ENCODE peak calls at places on chromosomes 5 and 9, in six cellular contexts. E, U, G, D, I and P are unnamed samples.
A peak's percentile ranks its signal among the peaks of the same experiment; 100 is the strongest.

GRCh38 chr9:68720656-68721313 is 15.7 kb downstream of the PIP5K1B start:
- DNase-seq in E (no peak), U (no peak), I (no peak), G (no peak), D (no peak), P (no peak)

GRCh38 chr9:2356391-2356790 is 265.2 kb upstream of the VLDLR start:
- DNase-seq in U (no peak), G (no peak), E (no peak), D (no peak), I (no peak), P (no peak)

GRCh38 chr5:55905251-55905650 is 54.1 kb downstream of the IL31RA start:
- DNase-seq in U (no peak), I (no peak), E (no peak), G (no peak), D (no peak), P (no peak)

GRCh38 chr9:16322849-16323248 is 547.6 kb downstream of the BNC2 start:
- DNase-seq in E (no peak), D (no peak), U (no peak), I (no peak), G (no peak), P (no peak)

GRCh38 chr9:124618476-124618875 is 111.3 kb upstream of the NR5A1 start:
- DNase-seq in E (no peak), G (no peak), D (no peak), U (no peak), I (no peak), P (no peak)

GRCh38 chr5:164153469-164154172 is 648.2 kb downstream of the MAT2B start:
- DNase-seq in E (no peak), I (no peak), G (no peak), D (no peak), U (no peak), P (no peak)

GRCh38 chr5:177509361-177509951 is at the start of gene DOK3:
- DNase-seq in U (peak; percentile 55), E (peak; percentile 42), I (no peak), G (peak; percentile 74), D (no peak), P (no peak)

GRCh38 chr5:90366972-90367371 is 42.6 kb downstream of the CETN3 start:
- DNase-seq in I (no peak), D (no peak), G (no peak), E (no peak), U (no peak), P (no peak)

GRCh38 chr5:52838306-52839015 is 50.7 kb downstream of the ITGA1 start:
- DNase-seq in G (no peak), E (no peak), I (no peak), U (no peak), D (no peak), P (no peak)

GRCh38 chr9:134922066-134922931 is 4.6 kb upstream of the FCN1 start:
- DNase-seq in D (no peak), E (no peak), U (peak; percentile 44), I (peak; percentile 41), G (peak; percentile 80), P (peak; percentile 12)

GRCh38 chr9:16275795-16276624 is 594.5 kb downstream of the BNC2 start:
- DNase-seq in E (peak; percentile 18), G (no peak), I (no peak), D (no peak), U (peak; percentile 30), P (no peak)

GRCh38 chr5:40198736-40199135 is 481.0 kb upstream of the PTGER4 start:
- DNase-seq in I (no peak), G (no peak), U (no peak), D (no peak), E (no peak), P (no peak)

GRCh38 chr9:35906923-35907699 is 1.1 kb downstream of the HRCT1 start:
- DNase-seq in D (no peak), I (peak; percentile 75), U (peak; percentile 76), G (peak; percentile 84), E (peak; percentile 61), P (peak; percentile 79)

GRCh38 chr5:67187318-67187717 is 9.3 kb downstream of the CD180 start:
- DNase-seq in D (no peak), U (no peak), I (no peak), E (no peak), G (no peak), P (no peak)

GRCh38 chr5:78569441-78569840 is 79.1 kb downstream of the LHFPL2 start:
- DNase-seq in I (peak; percentile 46), U (peak; percentile 80), E (no peak), D (no peak), G (peak; percentile 60), P (peak; percentile 70)

GRCh38 chr5:134112726-134113571 is 1.5 kb upstream of the TCF7 start:
- DNase-seq in E (no peak), I (no peak), D (no peak), U (no peak), G (no peak), P (no peak)

GRCh38 chr9:134688661-134689319 is 47.2 kb downstream of the COL5A1 start:
- DNase-seq in I (no peak), D (no peak), U (peak; percentile 15), E (no peak), G (peak; percentile 19), P (no peak)

GRCh38 chr5:16930487-16930886 is 5.6 kb downstream of the MYO10 start:
- DNase-seq in U (no peak), I (no peak), G (no peak), E (no peak), D (no peak), P (no peak)

GRCh38 chr9:133592731-133593409 is 16.3 kb downstream of the FAM163B start:
- DNase-seq in D (peak; percentile 11), U (no peak), G (no peak), I (no peak), E (no peak), P (no peak)

DNA sequence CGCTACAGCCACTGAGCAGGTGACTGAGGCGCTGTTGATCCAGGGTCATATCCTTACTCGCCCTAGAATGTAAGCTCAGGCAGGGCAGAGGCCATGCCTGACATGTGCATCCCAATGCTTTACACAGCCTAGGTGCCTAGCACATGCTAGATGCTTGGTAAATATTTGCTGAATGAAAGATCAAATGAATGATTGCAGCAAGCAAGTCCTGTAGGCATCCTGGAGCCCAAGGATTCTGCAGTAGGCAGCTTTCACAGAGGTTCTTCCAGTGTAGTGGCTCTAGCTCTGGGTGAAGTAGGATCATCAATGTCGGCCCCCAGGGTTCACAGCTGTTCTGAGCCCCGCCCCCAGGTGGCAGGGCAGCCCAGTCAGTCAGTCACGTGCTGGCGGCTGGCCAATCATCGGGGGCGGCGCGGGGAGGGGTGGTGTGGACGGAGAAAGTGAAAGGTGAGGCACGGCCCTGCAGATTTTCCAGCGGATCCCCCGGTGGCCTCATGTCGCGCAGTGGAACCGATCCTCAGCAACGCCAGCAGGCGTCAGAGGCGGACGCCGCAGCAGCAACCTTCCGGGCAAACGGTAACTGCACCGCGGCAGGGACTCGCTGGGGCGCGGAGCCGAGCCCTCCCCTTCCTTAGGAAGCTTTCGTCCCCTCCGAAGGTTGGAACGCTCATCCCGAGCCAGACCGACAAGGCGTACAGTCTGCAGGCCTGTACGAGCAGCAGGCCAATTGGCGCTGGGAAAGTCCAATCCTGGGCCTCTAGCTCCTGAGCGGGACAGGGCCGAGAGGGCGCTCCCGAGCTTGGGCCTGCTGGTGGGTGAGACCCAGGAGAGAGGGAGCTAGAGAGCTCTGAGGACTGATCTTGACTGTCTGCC is at the start of gene GALT:
- DNase-seq in D (peak; percentile 95), G (peak; percentile 96), I (peak; percentile 99), U (peak; percentile 97), E (peak; percentile 95), P (peak; percentile 94)
- H3K27ac ChIP-seq in D (peak within 1 kb of the TSS; percentile 68), G (peak within 1 kb of the TSS; percentile 87), I (peak within 1 kb of the TSS; percentile 22), U (peak within 1 kb of the TSS; percentile 81), E (peak within 1 kb of the TSS; percentile 95), P (peak within 1 kb of the TSS; percentile 84)

GRCh38 chr5:149792963-149793362 is 62.9 kb downstream of the PPARGC1B start:
- DNase-seq in E (no peak), U (no peak), D (no peak), I (no peak), G (no peak), P (no peak)

GRCh38 chr5:149792540-149792939 is 62.4 kb downstream of the PPARGC1B start:
- DNase-seq in D (no peak), G (no peak), I (no peak), E (no peak), U (no peak), P (no peak)

GRCh38 chr5:149796025-149796424 is 65.9 kb downstream of the PPARGC1B start:
- DNase-seq in E (no peak), I (no peak), G (no peak), D (no peak), U (no peak), P (no peak)

GRCh38 chr5:149795360-149795759 is 65.2 kb downstream of the PPARGC1B start:
- DNase-seq in I (no peak), U (no peak), G (no peak), E (no peak), D (no peak), P (no peak)

GRCh38 chr5:149794338-149795023 is 64.4 kb downstream of the PPARGC1B start:
- DNase-seq in D (no peak), G (no peak), I (no peak), U (no peak), E (no peak), P (no peak)
- H3K27ac ChIP-seq in D (no peak overlapping the region), G (no peak overlapping the region), I (no peak overlapping the region), U (peak overlapping the region; percentile 99), E (peak overlapping the region; percentile 39), P (no peak overlapping the region)

DNA sequence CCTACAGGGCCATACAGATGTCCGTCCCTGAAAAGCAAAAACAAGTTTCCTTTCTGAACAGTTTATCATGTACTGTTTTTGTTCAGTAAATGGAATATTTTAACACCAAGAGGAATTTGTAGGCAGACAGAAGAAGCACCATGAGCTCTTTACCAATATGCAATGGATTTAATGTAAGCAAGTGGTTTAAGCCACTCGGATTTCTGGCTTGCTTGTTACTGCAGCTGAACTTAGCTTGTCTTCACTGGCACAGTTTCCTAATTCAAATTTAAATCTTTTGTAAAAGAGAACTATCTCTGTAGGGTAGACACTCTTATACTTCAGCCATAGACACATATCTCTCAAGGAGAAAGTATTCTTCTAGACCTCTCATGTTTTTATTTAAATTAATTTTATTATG is 12.7 kb upstream of the EBF1 start:
- DNase-seq in E (no peak), I (no peak), U (no peak), G (no peak), D (no peak), P (no peak)
- H3K27ac ChIP-seq in E (no peak overlapping the region), I (no peak overlapping the region), U (no peak overlapping the region), G (no peak overlapping the region), D (no peak overlapping the region), P (no peak overlapping the region)

GRCh38 chr5:124736111-124736813 is 10.2 kb downstream of the ZNF608 start:
- DNase-seq in U (no peak), D (no peak), E (no peak), G (no peak), I (no peak), P (no peak)
- H3K27ac ChIP-seq in U (peak overlapping the region; percentile 56), D (no peak overlapping the region), E (peak overlapping the region; percentile 4), G (peak overlapping the region; percentile 63), I (no peak overlapping the region), P (peak overlapping the region; percentile 68)